ENCODE peak calls at places on chromosomes 11 and 22, in four cellular contexts. I is HCT116, G is K562, N is SK-N-SH. Q is an unnamed sample.

GRCh38 chr11:13928566-13929251 is 33.8 kb upstream of the SPON1 start:
- DNase-seq in I (no peak), G (peak), N (no peak), Q (no peak)

GRCh38 chr11:47348859-47349258 is 3.6 kb downstream of the MYBPC3 start:
- DNase-seq in I (peak), N (peak), G (peak), Q (no peak)

GRCh38 chr11:97764605-97765004 is 1256.1 kb upstream of the CNTN5 start:
- DNase-seq in G (no peak), I (no peak), N (no peak), Q (no peak)

GRCh38 chr11:12410006-12410728 is 32.8 kb downstream of the PARVA start:
- DNase-seq in G (no peak), N (peak), I (no peak), Q (no peak)

GRCh38 chr11:15562230-15562629 is 447.5 kb downstream of the INSC start:
- DNase-seq in N (no peak), I (no peak), G (no peak), Q (no peak)

GRCh38 chr11:7031346-7031957 is 11.2 kb downstream of the NLRP14 start:
- DNase-seq in I (no peak), G (no peak), N (no peak), Q (no peak)

GRCh38 chr11:69454018-69454417 is 27.4 kb upstream of the LINC01488 start:
- DNase-seq in N (no peak), I (no peak), G (no peak), Q (no peak)

GRCh38 chr11:35237860-35238715 is 99.1 kb downstream of the CD44 start:
- DNase-seq in G (peak), I (peak), N (peak), Q (peak)

GRCh38 chr11:94638902-94639373 is 71.8 kb downstream of the PIWIL4 start:
- DNase-seq in I (no peak), G (no peak), N (no peak), Q (no peak)

GRCh38 chr11:64762916-64763803 is 3.4 kb upstream of the PYGM start:
- DNase-seq in G (no peak), N (peak), I (no peak), Q (no peak)

GRCh38 chr22:22685586-22685985 is 41.2 kb downstream of the GGTLC2 start:
- DNase-seq in G (no peak), I (no peak), N (no peak), Q (no peak)

GRCh38 chr11:93567406-93567819 is 24.2 kb upstream of the SMCO4 start:
- DNase-seq in N (no peak), G (no peak), I (no peak), Q (no peak)

GRCh38 chr22:19745155-19746133 is 15.1 kb upstream of the TBX1 start:
- DNase-seq in I (no peak), G (no peak), N (no peak), Q (no peak)

GRCh38 chr22:30876925-30877553 is 91.5 kb downstream of the MORC2 start:
- DNase-seq in I (no peak), N (peak), G (no peak), Q (no peak)

GRCh38 chr22:48743601-48744282 is 1083.9 kb downstream of the BRD1 start:
- DNase-seq in G (no peak), N (no peak), I (no peak), Q (no peak)

GRCh38 chr11:83508804-83509203 is 222.6 kb upstream of the CCDC90B start:
- DNase-seq in N (no peak), G (no peak), I (no peak), Q (no peak)

GRCh38 chr11:128709402-128709801 is 15.5 kb downstream of the FLI1 start:
- DNase-seq in G (no peak), I (no peak), N (no peak), Q (no peak)

GRCh38 chr22:19351604-19352003 is 60.1 kb upstream of the CLTCL1 start:
- DNase-seq in I (no peak), G (no peak), N (no peak), Q (no peak)

GRCh38 chr11:31643831-31644230 is 134.3 kb downstream of the ELP4 start:
- DNase-seq in G (no peak), I (no peak), N (no peak), Q (no peak)

GRCh38 chr11:31645747-31646146 is 136.2 kb downstream of the ELP4 start:
- DNase-seq in N (no peak), I (peak), G (peak), Q (no peak)

GRCh38 chr11:31636983-31637382 is 127.4 kb downstream of the ELP4 start:
- DNase-seq in I (no peak), N (no peak), G (no peak), Q (no peak)

GRCh38 chr11:31640611-31641010 is 131.0 kb downstream of the ELP4 start:
- DNase-seq in I (no peak), N (no peak), G (no peak), Q (no peak)

DNA sequence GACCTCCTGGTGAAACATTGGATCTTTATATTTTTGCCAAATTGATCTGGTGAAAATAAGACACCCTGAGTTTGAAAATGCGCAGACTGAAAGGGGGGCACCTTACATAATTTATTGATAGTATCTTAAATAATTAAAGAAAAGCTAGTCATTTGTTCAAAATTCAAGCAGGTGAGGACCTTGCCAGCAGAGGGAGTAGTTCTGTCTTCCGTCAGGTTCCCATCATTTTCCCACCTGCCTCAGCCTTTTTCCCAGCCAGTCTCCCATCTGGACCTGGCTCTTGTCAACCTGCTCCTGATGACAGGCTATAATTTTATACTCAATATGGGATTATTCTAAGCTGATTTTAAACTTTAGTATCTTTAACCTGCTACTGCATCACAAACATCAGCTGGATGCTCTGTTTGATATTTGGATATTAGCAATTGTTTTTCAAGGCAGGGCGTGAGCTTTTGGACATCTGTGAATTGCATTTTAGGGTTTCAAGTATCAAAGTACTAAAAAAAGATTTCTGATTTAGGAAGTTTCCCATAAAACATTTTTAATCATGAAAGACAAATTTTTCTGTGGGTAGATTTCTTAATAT is 132.0 kb downstream of the ELP4 start:
- DNase-seq in I (peak), N (peak), G (peak), Q (no peak)
- TF ChIP-seq YY1 in I (no peak), N (no peak), G (no peak), Q (no peak)

DNA sequence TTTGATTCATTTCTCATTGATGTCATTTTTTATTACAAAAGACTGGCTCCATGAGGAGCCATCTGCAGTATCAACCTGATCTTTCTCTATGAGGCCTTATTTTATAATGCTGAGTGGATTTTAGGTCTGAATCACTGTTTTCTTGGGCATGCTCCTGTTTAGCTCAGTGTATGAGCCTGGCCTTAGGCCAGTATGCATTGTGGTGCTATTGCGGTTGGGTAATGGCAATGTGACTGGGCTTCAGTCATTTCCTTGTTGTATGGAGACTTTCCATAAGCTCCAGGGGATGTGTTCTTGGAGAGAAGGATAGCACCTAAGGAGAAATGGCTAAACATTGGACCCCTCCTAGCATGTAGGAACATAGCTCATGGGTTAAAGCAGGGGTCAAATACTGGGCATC is 293.2 kb downstream of the NELL1 start:
- DNase-seq in N (no peak), G (no peak), I (no peak), Q (no peak)
- TF ChIP-seq YY1 in N (no peak), G (no peak), I (no peak), Q (no peak)

DNA sequence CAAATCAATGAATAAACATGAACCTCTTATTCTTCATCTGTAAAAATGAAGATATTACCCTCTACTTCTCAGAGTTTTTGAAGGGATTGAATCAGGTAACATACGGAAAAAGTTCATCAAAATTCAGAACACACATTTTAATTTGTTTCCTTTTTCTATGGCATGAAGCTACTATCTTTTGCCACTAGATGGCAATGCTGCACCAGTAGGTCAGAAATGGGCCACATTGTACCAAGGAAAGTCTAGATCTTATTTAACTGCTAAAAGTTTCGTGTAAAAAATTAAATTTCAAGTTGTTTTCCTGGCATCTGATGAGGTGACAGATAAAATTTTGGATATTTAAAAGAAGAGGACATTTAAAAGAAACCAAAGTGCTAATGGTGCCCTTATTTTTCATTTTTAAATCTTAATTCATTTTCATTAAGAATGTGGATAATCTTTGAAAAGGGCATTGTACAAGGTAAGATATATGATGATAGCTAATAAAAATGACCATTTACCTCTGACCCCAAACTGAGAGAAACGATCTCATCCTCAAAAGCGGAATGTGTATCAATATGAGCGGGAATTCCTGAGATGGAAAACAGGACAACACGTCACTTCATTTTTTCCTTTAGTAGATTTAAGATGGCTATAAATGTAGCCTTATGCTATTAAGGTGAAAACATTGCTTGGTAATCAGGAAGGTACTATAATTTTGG is 16.1 kb downstream of the ALKBH8 start:
- DNase-seq in N (peak), I (no peak), G (peak), Q (no peak)
- TF ChIP-seq YY1 in N (no peak), I (no peak), G (no peak), Q (no peak)

DNA sequence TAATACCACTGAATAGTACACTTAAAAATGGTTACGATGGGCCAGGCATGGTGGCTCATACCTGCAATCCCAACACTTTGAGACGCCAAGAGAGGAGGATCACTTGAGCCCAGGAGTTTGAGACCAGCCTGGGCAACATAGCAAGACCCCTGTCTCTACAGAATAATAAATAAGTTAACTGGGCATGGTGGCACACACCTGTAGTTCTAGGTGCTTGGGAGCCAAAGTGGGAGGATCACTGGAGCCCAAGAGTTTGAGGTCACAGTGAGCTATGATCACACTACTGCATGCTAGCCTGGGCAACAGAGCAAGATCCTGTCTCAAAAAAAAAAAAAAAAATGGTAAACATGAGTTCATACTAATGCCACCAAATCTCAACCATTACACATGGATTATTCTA is 61.3 kb downstream of the CD6 start:
- DNase-seq in I (no peak), G (no peak), N (no peak), Q (no peak)
- TF ChIP-seq YY1 in I (no peak), G (no peak), N (no peak), Q (no peak)

GRCh38 chr11:5688482-5688881 is 1.1 kb upstream of the TRIM22 start:
- DNase-seq in G (no peak), I (no peak), N (no peak), Q (no peak)
- TF ChIP-seq YY1 in G (no peak), I (no peak), N (no peak), Q (no peak)

GRCh38 chr22:47474464-47474863 is 712.0 kb downstream of the TBC1D22A start:
- DNase-seq in I (no peak), N (no peak), G (no peak), Q (no peak)
- TF ChIP-seq YY1 in I (no peak), N (no peak), G (no peak), Q (no peak)